ENCODE peak calls at places on chromosomes 13 and 19, in ten cellular contexts. W is ACHN, E is GM04503, D is sciatic nerve, T is tibial artery, V is transverse colon, I is HT1080, A is Calu3, J is activated T-cell treated with anti-CD3 and anti-CD28 coated beads for 1 hour, L is substantia nigra. Z is an unnamed sample.

GRCh38 chr19:35063940-35064818 is 22.7 kb downstream of the HPN start:
- DNase-seq in T (no peak), L (no peak), V (no peak), W (peak), A (peak), I (peak), D (no peak), E (peak), J (no peak), Z (peak)

GRCh38 chr13:49213539-49213938 is 6.6 kb upstream of the MLNR start:
- DNase-seq in L (no peak), V (no peak), A (no peak), E (no peak), I (no peak), T (no peak), D (no peak), J (no peak), W (no peak), Z (no peak)

GRCh38 chr13:44451651-44452050 is 78.0 kb downstream of the SERP2 start:
- DNase-seq in L (no peak), V (no peak), A (no peak), T (no peak), J (no peak), I (no peak), E (no peak), D (no peak), W (no peak), Z (no peak)

GRCh38 chr13:49494645-49495044 is 1.1 kb upstream of the PHF11 start:
- DNase-seq in D (no peak), V (no peak), E (no peak), L (no peak), T (no peak), W (peak), A (no peak), I (no peak), J (no peak), Z (peak)

GRCh38 chr13:24233351-24233901 is 72.9 kb downstream of the SPATA13 start:
- DNase-seq in E (peak), A (no peak), J (no peak), D (no peak), V (no peak), L (no peak), T (no peak), W (no peak), I (no peak), Z (peak)

GRCh38 chr13:65600702-65601101 is 1629.4 kb downstream of the PCDH9 start:
- DNase-seq in T (no peak), E (no peak), W (no peak), J (no peak), D (no peak), I (no peak), V (no peak), A (no peak), L (no peak), Z (peak)

GRCh38 chr13:45055902-45056648 is 64.2 kb upstream of the GTF2F2 start:
- DNase-seq in T (no peak), W (peak), A (no peak), L (no peak), V (peak), I (peak), D (peak), E (no peak), J (no peak), Z (peak)

GRCh38 chr13:110209950-110210603 is 96.9 kb downstream of the COL4A1 start:
- DNase-seq in J (no peak), T (no peak), W (no peak), E (no peak), A (no peak), D (no peak), I (no peak), V (no peak), L (no peak), Z (no peak)

GRCh38 chr19:45778010-45778671 is 4.1 kb downstream of the DMPK start:
- DNase-seq in T (no peak), E (no peak), D (no peak), W (no peak), A (no peak), I (no peak), J (no peak), L (no peak), V (no peak), Z (no peak)

GRCh38 chr19:623974-624373 is 9.4 kb downstream of the POLRMT start:
- DNase-seq in L (no peak), A (no peak), I (no peak), E (peak), V (no peak), D (peak), J (no peak), W (peak), T (no peak), Z (peak)

GRCh38 chr13:50543767-50544166 is 299.7 kb downstream of the DLEU7 start:
- DNase-seq in D (no peak), V (no peak), E (no peak), T (no peak), L (no peak), A (no peak), J (no peak), I (peak), W (no peak), Z (peak)